ENCODE peak calls at places on chromosomes 16 and 17, in five cellular contexts. W, C, X, Z and M are unnamed samples.

GRCh38 chr17:73436966-73437365 is 125.2 kb upstream of the CDC42EP4 start:
- DNase-seq in C (no peak), W (no peak), X (no peak), Z (no peak), M (no peak)

GRCh38 chr16:14013571-14014283 is 57.4 kb upstream of the MRTFB start:
- DNase-seq in W (no peak), X (peak), C (no peak), Z (no peak), M (peak)

GRCh38 chr17:51496378-51496777 is 236.0 kb downstream of the UTP18 start:
- DNase-seq in W (no peak), Z (no peak), C (no peak), X (no peak), M (no peak)

GRCh38 chr16:19093631-19094541 is 19.9 kb upstream of the ITPRIPL2 start:
- DNase-seq in W (no peak), X (no peak), C (no peak), Z (no peak), M (no peak)

GRCh38 chr16:46763147-46763546 is 15.0 kb upstream of the MYLK3 start:
- DNase-seq in X (peak), Z (no peak), C (peak), W (no peak), M (no peak)

GRCh38 chr16:80862153-80862552 is 57.8 kb upstream of the CDYL2 start:
- DNase-seq in W (no peak), Z (no peak), C (no peak), X (no peak), M (no peak)

GRCh38 chr17:57461082-57461481 is 204.8 kb downstream of the MSI2 start:
- DNase-seq in X (peak), Z (no peak), C (no peak), W (no peak), M (no peak)

GRCh38 chr16:56691885-56692284 is 9.6 kb downstream of the MT1X start:
- DNase-seq in W (no peak), Z (no peak), X (peak), C (no peak), M (no peak)

GRCh38 chr17:78490156-78490555 is 87.0 kb downstream of the DNAH17 start:
- DNase-seq in X (no peak), W (no peak), C (no peak), Z (no peak), M (no peak)

GRCh38 chr16:8763083-8763482 is 34.4 kb downstream of the TMEM186 start:
- DNase-seq in X (no peak), W (no peak), Z (no peak), C (no peak), M (no peak)

GRCh38 chr16:81432899-81433560 is 11.6 kb upstream of the CMIP start:
- DNase-seq in W (no peak), Z (no peak), C (no peak), X (no peak), M (no peak)

GRCh38 chr16:57152096-57153093 is 33.4 kb downstream of the PSME3IP1 start:
- DNase-seq in X (no peak), C (peak), W (no peak), Z (no peak), M (no peak)

GRCh38 chr16:15055141-15056053 is 477 bp downstream of the NTAN1 start:
- DNase-seq in W (no peak), X (no peak), Z (peak), C (no peak), M (no peak)

GRCh38 chr17:41652461-41652960 is 28.1 kb upstream of the KRT17 start:
- DNase-seq in X (no peak), C (no peak), Z (no peak), W (no peak), M (no peak)

GRCh38 chr16:82194076-82194475 is 24.1 kb upstream of the MPHOSPH6 start:
- DNase-seq in W (no peak), X (no peak), Z (no peak), C (no peak), M (no peak)

GRCh38 chr17:55730380-55730779 is 7.7 kb upstream of the TMEM100 start:
- DNase-seq in C (no peak), W (no peak), X (no peak), Z (no peak), M (no peak)

GRCh38 chr17:2929881-2930533 is 133.4 kb downstream of the OR1D5 start:
- DNase-seq in W (no peak), X (peak), Z (no peak), C (no peak), M (no peak)

GRCh38 chr17:57009737-57010445 is 32.0 kb downstream of the SCPEP1 start:
- DNase-seq in C (peak), W (peak), Z (peak), X (peak), M (peak)

GRCh38 chr17:52831536-52831935 is 673.0 kb upstream of the CA10 start:
- DNase-seq in Z (no peak), W (no peak), X (no peak), C (no peak), M (no peak)

GRCh38 chr17:2924211-2924610 is 128.0 kb downstream of the RAP1GAP2 start:
- DNase-seq in C (no peak), W (no peak), Z (no peak), X (peak), M (no peak)

GRCh38 chr16:65658339-65659275 is 536.7 kb upstream of the CDH11 start:
- DNase-seq in X (peak), Z (no peak), C (no peak), W (no peak), M (peak)